ENCODE peak calls at places on chromosomes 13 and 19, in four cellular contexts. Z is IMR-90, D is ascending aorta, O is prostate gland. Y is an unnamed sample.
A peak's percentile ranks its signal among the peaks of the same experiment; 100 is the strongest.

GRCh38 chr13:50282016-50282415 is 266.8 kb downstream of the KCNRG start:
- DNase-seq in Z (no peak), D (no peak), O (no peak), Y (no peak)

GRCh38 chr19:18007939-18008673 is at the start of gene ARRDC2:
- DNase-seq in Z (peak; percentile 87), D (peak; percentile 95), O (peak; percentile 87), Y (peak; percentile 76)

GRCh38 chr13:71242191-71242590 is 624.8 kb downstream of the DACH1 start:
- DNase-seq in Z (no peak), D (no peak), O (no peak), Y (no peak)

GRCh38 chr13:51179432-51179971 is 42.7 kb upstream of the FAM124A start:
- DNase-seq in Z (no peak), D (no peak), O (no peak), Y (no peak)

GRCh38 chr19:38543807-38544568 is 73.8 kb downstream of the MAP4K1 start:
- DNase-seq in Z (peak; percentile 86), D (peak; percentile 80), O (no peak), Y (peak; percentile 27)

GRCh38 chr19:23943411-23943810 is 28.7 kb downstream of the ZNF726 start:
- DNase-seq in Z (no peak), D (no peak), O (no peak), Y (no peak)

GRCh38 chr19:2127758-2128157 is 23.6 kb downstream of the AP3D1 start:
- DNase-seq in Z (no peak), D (no peak), O (no peak), Y (no peak)

GRCh38 chr13:74770361-74770760 is 636.2 kb upstream of the KLF12 start:
- DNase-seq in Z (peak; percentile 94), D (no peak), O (no peak), Y (no peak)

GRCh38 chr13:113105032-113105993 is at the start of gene F7:
- DNase-seq in Z (peak; percentile 45), D (no peak), O (no peak), Y (no peak)

GRCh38 chr19:18852634-18853033 is 20.9 kb downstream of the UPF1 start:
- DNase-seq in Z (no peak), D (no peak), O (no peak), Y (no peak)

GRCh38 chr19:56864443-56865125 is 24.1 kb upstream of the PEG3 start:
- DNase-seq in Z (no peak), D (no peak), O (no peak), Y (no peak)

GRCh38 chr19:17327654-17328516 is 6.8 kb downstream of the ANO8 start:
- DNase-seq in Z (no peak), D (no peak), O (peak; percentile 90), Y (no peak)

DNA sequence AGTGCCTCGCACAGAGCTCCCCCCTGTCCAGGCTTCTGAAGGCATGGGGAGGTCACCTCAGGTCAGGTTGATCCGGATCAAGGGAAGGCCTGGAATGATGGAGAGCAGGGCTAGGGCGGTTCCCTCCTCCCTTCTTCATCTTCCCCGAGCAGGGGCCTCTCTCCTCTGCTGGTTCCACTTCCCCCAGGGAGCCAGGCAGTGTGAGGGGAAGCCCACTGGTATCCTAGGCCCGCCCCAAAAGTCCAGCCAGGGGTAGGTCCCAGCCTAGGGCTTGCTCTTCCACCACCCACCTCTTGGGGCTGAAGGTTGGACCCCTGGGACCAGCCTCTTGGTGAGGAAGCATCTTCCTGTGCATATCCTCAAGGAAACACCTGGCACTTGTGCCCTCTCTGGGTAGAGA is 16.4 kb upstream of the PRR19 start:
- DNase-seq in Z (no peak), D (no peak), O (no peak), Y (no peak)
- TF ChIP-seq CTCF in Z (no peak), D (no peak), O (no peak), Y (no peak)

DNA sequence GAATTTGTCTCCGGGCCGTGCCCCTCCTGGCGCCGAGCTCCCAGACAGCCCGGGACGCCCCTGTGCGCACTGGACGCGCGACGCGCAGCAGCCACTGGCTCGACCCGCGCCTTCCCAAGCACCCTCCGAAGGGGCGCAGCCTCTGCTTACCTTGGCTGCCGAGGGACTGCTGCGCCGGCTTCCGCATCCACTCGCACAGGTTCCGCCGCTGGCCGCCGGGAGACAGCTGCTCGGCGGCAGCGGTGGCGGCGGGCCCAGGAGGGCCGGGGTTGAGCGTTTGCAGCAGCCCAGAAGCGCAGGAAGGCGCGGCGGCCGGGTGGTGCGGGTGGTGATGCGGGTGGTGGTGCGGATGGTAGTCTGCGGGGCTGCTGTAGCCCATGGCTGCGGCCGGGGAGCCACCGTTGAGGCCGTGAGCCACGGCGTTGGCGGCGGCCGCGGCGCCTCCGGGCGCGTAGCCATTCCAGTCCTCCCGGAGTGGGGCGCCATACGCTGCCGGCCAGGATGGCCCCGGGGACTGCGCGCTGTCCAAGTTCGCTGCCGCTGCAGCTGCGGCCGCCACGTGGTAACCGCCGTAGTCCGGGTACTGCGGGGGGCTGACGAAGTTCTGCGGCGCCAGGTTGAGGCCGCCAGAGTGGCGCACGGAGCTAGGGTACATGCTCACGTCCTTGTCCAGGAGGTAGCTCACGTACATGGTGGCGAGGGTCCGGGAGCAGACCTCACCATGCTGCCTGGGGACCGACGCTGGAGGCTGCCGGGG is 621 bp downstream of the CDX2 start:
- DNase-seq in Z (no peak), D (peak; percentile 54), O (no peak), Y (no peak)
- H3K4me1 ChIP-seq in Z (no peaks in the 10 kb centered on the region), D (peaks cover 4% of the 10 kb centered on the region), O (peaks cover 9% of the 10 kb centered on the region), Y (peaks cover 4% of the 10 kb centered on the region)

GRCh38 chr13:48618937-48619336 is 34.8 kb upstream of the CYSLTR2 start:
- DNase-seq in Z (no peak), D (no peak), O (no peak), Y (no peak)
- H3K9me3 ChIP-seq in Z (peaks cover 4% of the 10 kb centered on the region), D (peaks cover 3% of the 10 kb centered on the region), O (no peaks in the 10 kb centered on the region), Y (peaks cover 12% of the 10 kb centered on the region)

DNA sequence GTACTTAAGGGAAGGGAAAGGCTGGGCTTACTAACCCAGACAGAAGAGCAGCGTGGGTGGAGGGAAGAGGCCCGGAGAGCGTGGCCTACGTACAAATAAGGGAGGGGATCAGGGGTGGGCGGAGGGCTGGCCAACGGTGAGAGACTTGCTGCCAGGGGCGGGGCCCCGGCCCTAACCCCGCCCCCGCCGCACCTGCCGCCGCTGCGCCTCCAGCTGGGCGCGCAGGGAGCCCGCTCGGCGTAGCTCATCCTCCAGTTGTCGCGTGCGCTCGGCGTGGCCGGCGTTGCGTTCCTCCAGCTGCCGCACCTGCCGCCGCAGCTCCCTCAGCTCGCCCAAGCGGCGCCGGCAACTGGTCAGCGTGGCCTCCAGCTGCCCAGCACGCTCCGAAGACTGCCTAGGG is 5.7 kb downstream of the HOOK2 start:
- DNase-seq in Z (no peak), D (no peak), O (no peak), Y (no peak)
- TF ChIP-seq CTCF in Z (no peak), D (no peak), O (no peak), Y (no peak)

DNA sequence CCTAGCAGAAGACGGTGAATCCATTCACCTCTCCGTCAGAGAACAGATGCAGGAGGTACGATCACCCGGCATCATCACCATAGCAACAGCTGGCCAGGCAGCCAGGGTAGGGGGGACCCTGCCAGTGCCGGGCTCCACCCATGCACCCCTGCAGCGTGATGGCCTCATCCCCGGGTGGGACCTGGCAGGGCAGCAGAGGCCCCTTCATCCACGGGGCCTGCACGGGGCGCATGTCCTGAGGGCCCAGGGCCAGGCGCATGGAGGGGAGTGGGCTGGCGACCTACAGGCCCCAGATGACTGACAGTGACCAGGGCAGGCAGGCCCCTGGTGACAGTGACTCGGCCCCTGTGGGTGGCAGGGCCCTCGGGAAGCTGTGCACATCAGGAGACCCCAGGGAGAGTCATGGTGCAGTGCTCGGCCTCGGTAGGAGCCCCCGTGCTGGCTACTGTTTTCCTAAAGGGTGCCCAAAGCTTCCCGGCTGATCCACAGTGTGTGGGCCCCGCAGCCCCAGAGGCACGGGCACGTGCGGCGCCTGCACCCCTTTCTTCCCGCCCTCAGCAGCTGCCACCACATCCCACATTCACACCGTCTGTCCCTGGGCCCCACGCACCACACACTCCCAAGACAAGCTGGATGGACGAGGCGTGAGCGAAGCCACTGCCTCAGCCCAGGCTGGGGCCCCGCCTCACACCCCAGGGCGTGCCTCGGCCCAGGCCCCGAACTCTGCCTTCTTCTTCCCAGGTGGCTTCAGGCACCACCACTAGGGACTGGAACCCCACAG is 4.8 kb downstream of the RNF126 start:
- DNase-seq in Z (no peak), D (no peak), O (no peak), Y (no peak)
- H3K4me1 ChIP-seq in Z (peaks cover 9% of the 10 kb centered on the region), D (peaks cover 11% of the 10 kb centered on the region), O (peaks cover 31% of the 10 kb centered on the region), Y (peaks cover 53% of the 10 kb centered on the region)

GRCh38 chr13:59931621-59932020 is 232.1 kb downstream of the DIAPH3 start:
- DNase-seq in Z (peak; percentile 15), D (no peak), O (no peak), Y (no peak)
- H3K9me3 ChIP-seq in Z (no peaks in the 10 kb centered on the region), D (no peaks in the 10 kb centered on the region), O (no peaks in the 10 kb centered on the region), Y (no peaks in the 10 kb centered on the region)

DNA sequence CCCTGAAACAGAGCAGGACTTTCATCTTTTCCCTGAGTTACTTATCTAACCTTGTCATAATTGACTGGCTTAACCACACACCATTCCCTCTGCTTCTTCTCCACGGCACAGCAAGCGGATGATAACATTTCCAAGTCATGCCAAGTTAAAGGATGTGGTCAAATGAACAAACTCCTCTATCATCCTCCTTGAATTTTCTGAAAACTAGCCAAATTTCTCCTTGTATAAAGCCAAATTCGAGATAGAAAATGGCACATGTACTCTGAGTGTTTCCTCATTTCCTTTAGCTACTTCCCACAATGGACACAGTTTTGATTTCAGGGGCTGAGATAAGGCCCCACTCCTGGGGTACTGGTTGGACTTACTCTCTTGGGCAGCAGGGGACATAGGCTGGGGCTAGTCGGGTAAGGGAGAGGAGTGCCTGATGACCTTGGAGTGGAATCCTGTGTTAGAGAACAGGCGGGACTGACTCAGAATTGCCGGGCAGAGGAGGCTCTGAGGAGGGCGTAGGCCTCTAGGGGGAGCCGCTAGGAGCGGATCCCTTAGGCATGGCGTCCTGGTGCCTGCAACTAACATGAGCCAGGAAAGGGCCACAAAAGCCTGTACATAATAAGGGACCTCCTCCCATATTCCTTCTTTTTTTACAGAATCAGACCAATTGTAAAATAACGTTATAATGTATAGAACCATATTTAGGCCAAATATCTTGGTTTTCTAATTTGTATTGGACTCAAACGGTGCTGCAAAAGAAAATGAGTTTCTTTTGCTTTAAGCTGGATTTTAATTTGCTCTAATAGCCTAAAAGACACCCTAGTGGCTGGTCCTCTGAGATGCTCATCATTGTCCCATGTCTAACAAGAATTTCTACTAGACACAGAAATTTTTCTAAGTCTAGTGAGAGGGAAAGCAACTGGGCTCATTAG is 20.4 kb upstream of the TMTC4 start:
- DNase-seq in Z (peak; percentile 38), D (no peak), O (no peak), Y (no peak)
- TF ChIP-seq CTCF in Z (peak; percentile 47), D (no peak), O (no peak), Y (no peak)

GRCh38 chr13:98315466-98315865 is 138.4 kb upstream of the RNF113B start:
- DNase-seq in Z (peak; percentile 71), D (no peak), O (no peak), Y (no peak)

GRCh38 chr13:98311200-98311548 is 134.1 kb upstream of the RNF113B start:
- DNase-seq in Z (no peak), D (no peak), O (no peak), Y (no peak)

GRCh38 chr13:98312606-98313005 is 135.5 kb upstream of the RNF113B start:
- DNase-seq in Z (peak; percentile 22), D (no peak), O (no peak), Y (no peak)

GRCh38 chr13:98313938-98314292 is 136.8 kb upstream of the RNF113B start:
- DNase-seq in Z (no peak), D (no peak), O (no peak), Y (no peak)

GRCh38 chr13:98313023-98313937 is 136.2 kb upstream of the RNF113B start:
- DNase-seq in Z (no peak), D (no peak), O (no peak), Y (no peak)
- H3K4me1 ChIP-seq in Z (peaks cover 15% of the 10 kb centered on the region), D (no peaks in the 10 kb centered on the region), O (no peaks in the 10 kb centered on the region), Y (no peaks in the 10 kb centered on the region)

Y was measured in thoracic aorta.